ENCODE peak calls at places on chromosomes 16 and 17, in eight cellular contexts. W, Y, Q, B, L, H, Z and D are unnamed samples.

GRCh38 chr17:64315032-64315490 is 52.0 kb upstream of the TEX2 start:
- DNase-seq in W (peak; percentile 25), Y (no peak), Q (peak; percentile 91), B (no peak), L (no peak), H (peak; percentile 93), Z (peak; percentile 91), D (peak; percentile 96)

GRCh38 chr16:65117701-65118448 is 4.0 kb downstream of the CDH11 start:
- DNase-seq in W (no peak), Y (no peak), Q (peak; percentile 89), B (peak; percentile 54), L (no peak), H (peak; percentile 80), Z (peak; percentile 80), D (peak; percentile 91)

GRCh38 chr16:70800798-70801480 is at the start of gene VAC14:
- DNase-seq in W (peak; percentile 99), Y (peak; percentile 58), Q (peak; percentile 96), B (peak; percentile 96), L (peak; percentile 81), H (peak; percentile 86), Z (peak; percentile 91), D (peak; percentile 97)

GRCh38 chr16:85610059-85610445 is 3.1 kb upstream of the GSE1 start:
- DNase-seq in W (no peak), Y (no peak), Q (no peak), B (no peak), L (no peak), H (peak; percentile 35), Z (no peak), D (no peak)

GRCh38 chr17:75900691-75901533 is 3.8 kb downstream of the MRPL38 start:
- DNase-seq in W (no peak), Y (no peak), Q (no peak), B (no peak), L (no peak), H (no peak), Z (peak; percentile 33), D (no peak)

GRCh38 chr17:28985950-28986713 is 19.7 kb downstream of the SEZ6 start:
- DNase-seq in W (no peak), Y (no peak), Q (no peak), B (no peak), L (peak; percentile 31), H (no peak), Z (no peak), D (no peak)

GRCh38 chr17:75827291-75828050 is 16.7 kb downstream of the UNC13D start:
- DNase-seq in W (peak; percentile 67), Y (no peak), Q (peak; percentile 88), B (no peak), L (peak; percentile 44), H (peak; percentile 82), Z (peak; percentile 75), D (no peak)

GRCh38 chr17:40487371-40488020 is 13.9 kb downstream of the TNS4 start:
- DNase-seq in W (no peak), Y (no peak), Q (no peak), B (no peak), L (no peak), H (no peak), Z (no peak), D (no peak)

GRCh38 chr16:10009691-10010090 is 172.5 kb downstream of the GRIN2A start:
- DNase-seq in W (no peak), Y (no peak), Q (peak; percentile 54), B (no peak), L (no peak), H (no peak), Z (no peak), D (no peak)

GRCh38 chr16:35255186-35255803 is 1795.9 kb downstream of the TP53TG3F start:
- DNase-seq in W (no peak), Y (no peak), Q (no peak), B (no peak), L (no peak), H (no peak), Z (no peak), D (peak; percentile 81)

GRCh38 chr17:31428512-31428911 is 37.0 kb downstream of the RAB11FIP4 start:
- DNase-seq in W (no peak), Y (no peak), Q (no peak), B (no peak), L (no peak), H (no peak), Z (no peak), D (no peak)

GRCh38 chr17:2697611-2698162 is 13.9 kb downstream of the CLUH start:
- DNase-seq in W (no peak), Y (no peak), Q (peak; percentile 50), B (no peak), L (no peak), H (peak; percentile 11), Z (peak; percentile 17), D (no peak)

GRCh38 chr16:11784048-11784780 is 12.8 kb downstream of the ZC3H7A start:
- DNase-seq in W (no peak), Y (no peak), Q (no peak), B (no peak), L (no peak), H (no peak), Z (no peak), D (no peak)

GRCh38 chr16:11780988-11781680 is 15.9 kb downstream of the ZC3H7A start:
- DNase-seq in W (no peak), Y (no peak), Q (no peak), B (no peak), L (no peak), H (no peak), Z (no peak), D (no peak)

GRCh38 chr16:11779074-11779473 is 18.0 kb downstream of the ZC3H7A start:
- DNase-seq in W (no peak), Y (no peak), Q (no peak), B (no peak), L (no peak), H (no peak), Z (no peak), D (no peak)

GRCh38 chr16:11781773-11782172 is 15.3 kb downstream of the ZC3H7A start:
- DNase-seq in W (no peak), Y (no peak), Q (no peak), B (no peak), L (no peak), H (no peak), Z (no peak), D (no peak)

GRCh38 chr16:11783319-11784047 is 13.6 kb downstream of the ZC3H7A start:
- DNase-seq in W (peak; percentile 54), Y (no peak), Q (no peak), B (peak; percentile 46), L (no peak), H (no peak), Z (no peak), D (no peak)
- TF ChIP-seq POLR2A in W (no peak), Y (no peak), Q (no peak), B (no peak), L (no peak), H (no peak), Z (no peak), D (no peak)

GRCh38 chr17:61470530-61471136 is 18.4 kb downstream of the TBX4 start:
- DNase-seq in W (no peak), Y (no peak), Q (no peak), B (no peak), L (no peak), H (peak; percentile 4), Z (no peak), D (no peak)

GRCh38 chr17:61467416-61468262 is 15.4 kb downstream of the TBX4 start:
- DNase-seq in W (no peak), Y (no peak), Q (peak; percentile 54), B (peak; percentile 39), L (no peak), H (peak; percentile 14), Z (no peak), D (no peak)

GRCh38 chr17:61468263-61468907 is 16.2 kb downstream of the TBX4 start:
- DNase-seq in W (no peak), Y (no peak), Q (no peak), B (no peak), L (no peak), H (peak; percentile 2), Z (no peak), D (no peak)

GRCh38 chr17:61469949-61470348 is 17.7 kb downstream of the TBX4 start:
- DNase-seq in W (no peak), Y (no peak), Q (no peak), B (no peak), L (no peak), H (peak; percentile 3), Z (no peak), D (no peak)

DNA sequence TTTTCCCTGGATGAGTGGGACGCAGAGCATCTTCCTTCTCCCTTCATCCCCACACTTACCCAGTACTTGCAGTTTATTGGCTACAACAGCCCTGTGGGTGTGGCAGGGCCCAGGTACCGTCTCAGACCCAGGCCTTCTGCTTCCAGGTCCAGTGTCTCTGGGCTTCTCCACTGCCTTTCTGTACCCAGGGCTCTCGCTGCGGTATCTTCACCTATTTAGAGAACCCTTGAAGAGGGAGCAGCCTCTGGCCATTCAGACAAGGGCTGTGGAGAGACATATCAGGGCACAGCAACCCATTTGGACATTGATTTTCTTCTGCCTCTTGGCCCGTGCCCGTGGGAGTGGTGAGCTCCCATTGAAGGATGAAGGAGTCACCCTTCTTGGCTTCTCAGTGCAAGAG is 17.3 kb downstream of the TBX4 start:
- DNase-seq in W (no peak), Y (no peak), Q (no peak), B (no peak), L (no peak), H (peak; percentile 8), Z (no peak), D (no peak)
- TF ChIP-seq POLR2A in W (no peak), Y (no peak), Q (no peak), B (no peak), L (no peak), H (no peak), Z (no peak), D (no peak)

GRCh38 chr16:73033271-73033998 is 14.5 kb downstream of the ZFHX3 start:
- DNase-seq in W (no peak), Y (no peak), Q (no peak), B (no peak), L (no peak), H (no peak), Z (no peak), D (no peak)

GRCh38 chr16:73037845-73038570 is 9.9 kb downstream of the ZFHX3 start:
- DNase-seq in W (no peak), Y (no peak), Q (no peak), B (peak; percentile 65), L (no peak), H (no peak), Z (no peak), D (no peak)

GRCh38 chr16:73037331-73037745 is 10.6 kb downstream of the ZFHX3 start:
- DNase-seq in W (no peak), Y (no peak), Q (peak; percentile 74), B (peak; percentile 13), L (no peak), H (no peak), Z (no peak), D (no peak)

GRCh38 chr16:73034374-73034773 is 13.6 kb downstream of the ZFHX3 start:
- DNase-seq in W (no peak), Y (no peak), Q (no peak), B (no peak), L (no peak), H (no peak), Z (no peak), D (no peak)

GRCh38 chr16:73036074-73036826 is 11.7 kb downstream of the ZFHX3 start:
- DNase-seq in W (no peak), Y (no peak), Q (no peak), B (no peak), L (no peak), H (no peak), Z (no peak), D (no peak)
- TF ChIP-seq POLR2A in W (no peak), Y (no peak), Q (no peak), B (no peak), L (no peak), H (no peak), Z (no peak), D (no peak)

GRCh38 chr16:7566360-7566759 is 233.7 kb downstream of the RBFOX1 start:
- DNase-seq in W (no peak), Y (no peak), Q (no peak), B (no peak), L (no peak), H (no peak), Z (no peak), D (no peak)

GRCh38 chr16:7561908-7562405 is 229.3 kb downstream of the RBFOX1 start:
- DNase-seq in W (no peak), Y (no peak), Q (no peak), B (no peak), L (no peak), H (no peak), Z (no peak), D (no peak)
- TF ChIP-seq POLR2A in W (no peak), Y (no peak), Q (no peak), B (no peak), L (no peak), H (no peak), Z (no peak), D (no peak)